ENCODE peak calls at places on chromosome 17, in eight cellular contexts. One of them, this sample, is unnamed.

GRCh38 chr17:72334205-72334604 is 213.4 kb downstream of the SOX9 start:
- DNase-seq in CD4-positive, alpha-beta T cell: no peak
- DNase-seq in lower lobe of right lung: no peak
- DNase-seq in B cell: no peak
- DNase-seq in GM12878: no peak
- DNase-seq in endothelial cell: no peak
- DNase-seq in left ventricle myocardium inferior: no peak
- DNase-seq in fibroblast of pulmonary artery: peak; percentile 44
- DNase-seq in this sample: peak; percentile 82

GRCh38 chr17:10186771-10187425 is 11.5 kb downstream of the GAS7 start:
- DNase-seq in left ventricle myocardium inferior: no peak
- DNase-seq in GM12878: no peak
- DNase-seq in endothelial cell: no peak
- DNase-seq in CD4-positive, alpha-beta T cell: no peak
- DNase-seq in lower lobe of right lung: no peak
- DNase-seq in fibroblast of pulmonary artery: no peak
- DNase-seq in B cell: no peak
- DNase-seq in this sample: no peak

GRCh38 chr17:79370594-79370993 is 240.3 kb downstream of the RBFOX3 start:
- DNase-seq in GM12878: no peak
- DNase-seq in left ventricle myocardium inferior: no peak
- DNase-seq in lower lobe of right lung: no peak
- DNase-seq in CD4-positive, alpha-beta T cell: no peak
- DNase-seq in fibroblast of pulmonary artery: no peak
- DNase-seq in endothelial cell: no peak
- DNase-seq in B cell: no peak
- DNase-seq in this sample: no peak

GRCh38 chr17:76957600-76958464 is 89.6 kb downstream of the MGAT5B start:
- DNase-seq in lower lobe of right lung: no peak
- DNase-seq in left ventricle myocardium inferior: no peak
- DNase-seq in GM12878: no peak
- DNase-seq in B cell: peak; percentile 66
- DNase-seq in fibroblast of pulmonary artery: no peak
- DNase-seq in endothelial cell: no peak
- DNase-seq in CD4-positive, alpha-beta T cell: no peak
- DNase-seq in this sample: peak; percentile 5

GRCh38 chr17:28473542-28473941 is at the start of gene SLC13A2:
- DNase-seq in B cell: no peak
- DNase-seq in CD4-positive, alpha-beta T cell: no peak
- DNase-seq in fibroblast of pulmonary artery: no peak
- DNase-seq in GM12878: no peak
- DNase-seq in endothelial cell: no peak
- DNase-seq in left ventricle myocardium inferior: no peak
- DNase-seq in lower lobe of right lung: no peak
- DNase-seq in this sample: no peak

GRCh38 chr17:34178047-34178446 is 77.0 kb upstream of the CCL2 start:
- DNase-seq in left ventricle myocardium inferior: no peak
- DNase-seq in endothelial cell: no peak
- DNase-seq in B cell: no peak
- DNase-seq in CD4-positive, alpha-beta T cell: no peak
- DNase-seq in lower lobe of right lung: no peak
- DNase-seq in GM12878: no peak
- DNase-seq in fibroblast of pulmonary artery: peak; percentile 39
- DNase-seq in this sample: no peak

GRCh38 chr17:79779088-79779529 is 1.2 kb downstream of the CBX2 start:
- DNase-seq in lower lobe of right lung: peak; percentile 43
- DNase-seq in GM12878: no peak
- DNase-seq in fibroblast of pulmonary artery: no peak
- DNase-seq in endothelial cell: no peak
- DNase-seq in CD4-positive, alpha-beta T cell: no peak
- DNase-seq in B cell: no peak
- DNase-seq in left ventricle myocardium inferior: no peak
- DNase-seq in this sample: no peak

GRCh38 chr17:35210741-35211140 is 16.5 kb upstream of the SLC35G3 start:
- DNase-seq in CD4-positive, alpha-beta T cell: peak; percentile 48
- DNase-seq in B cell: no peak
- DNase-seq in GM12878: no peak
- DNase-seq in endothelial cell: no peak
- DNase-seq in lower lobe of right lung: no peak
- DNase-seq in left ventricle myocardium inferior: no peak
- DNase-seq in fibroblast of pulmonary artery: no peak
- DNase-seq in this sample: no peak

GRCh38 chr17:39205112-39205526 is 5.0 kb downstream of the RPL19 start:
- DNase-seq in CD4-positive, alpha-beta T cell: no peak
- DNase-seq in lower lobe of right lung: no peak
- DNase-seq in fibroblast of pulmonary artery: no peak
- DNase-seq in B cell: no peak
- DNase-seq in GM12878: no peak
- DNase-seq in endothelial cell: no peak
- DNase-seq in left ventricle myocardium inferior: no peak
- DNase-seq in this sample: no peak

GRCh38 chr17:40467281-40467867 is 24.1 kb downstream of the IGFBP4 start:
- DNase-seq in endothelial cell: no peak
- DNase-seq in fibroblast of pulmonary artery: no peak
- DNase-seq in lower lobe of right lung: no peak
- DNase-seq in B cell: no peak
- DNase-seq in GM12878: no peak
- DNase-seq in left ventricle myocardium inferior: no peak
- DNase-seq in CD4-positive, alpha-beta T cell: no peak
- DNase-seq in this sample: no peak

GRCh38 chr17:30336369-30337171 is 2.7 kb upstream of the TMIGD1 start:
- DNase-seq in B cell: peak; percentile 9
- DNase-seq in fibroblast of pulmonary artery: peak; percentile 66
- DNase-seq in left ventricle myocardium inferior: no peak
- DNase-seq in endothelial cell: peak; percentile 20
- DNase-seq in GM12878: no peak
- DNase-seq in CD4-positive, alpha-beta T cell: peak; percentile 14
- DNase-seq in lower lobe of right lung: no peak
- DNase-seq in this sample: peak; percentile 64

GRCh38 chr17:75345514-75346167 is 56.4 kb upstream of the SLC25A19 start:
- DNase-seq in B cell: peak; percentile 66
- DNase-seq in CD4-positive, alpha-beta T cell: peak; percentile 50
- DNase-seq in endothelial cell: no peak
- DNase-seq in fibroblast of pulmonary artery: no peak
- DNase-seq in lower lobe of right lung: no peak
- DNase-seq in left ventricle myocardium inferior: no peak
- DNase-seq in GM12878: peak; percentile 91
- DNase-seq in this sample: no peak

GRCh38 chr17:38871247-38871991 is 1.6 kb downstream of the LASP1 start:
- DNase-seq in CD4-positive, alpha-beta T cell: peak; percentile 68
- DNase-seq in GM12878: peak; percentile 45
- DNase-seq in B cell: no peak
- DNase-seq in lower lobe of right lung: peak; percentile 78
- DNase-seq in fibroblast of pulmonary artery: peak; percentile 71
- DNase-seq in left ventricle myocardium inferior: peak; percentile 50
- DNase-seq in endothelial cell: no peak
- DNase-seq in this sample: peak; percentile 87

GRCh38 chr17:28916302-28916934 is 13.5 kb upstream of the DHRS13 start:
- DNase-seq in GM12878: no peak
- DNase-seq in left ventricle myocardium inferior: no peak
- DNase-seq in fibroblast of pulmonary artery: peak; percentile 64
- DNase-seq in lower lobe of right lung: peak; percentile 55
- DNase-seq in endothelial cell: peak; percentile 31
- DNase-seq in CD4-positive, alpha-beta T cell: peak; percentile 38
- DNase-seq in B cell: no peak
- DNase-seq in this sample: peak; percentile 57

GRCh38 chr17:70168044-70168978 is 1.0 kb upstream of the KCNJ2 start:
- DNase-seq in left ventricle myocardium inferior: peak; percentile 59
- DNase-seq in endothelial cell: peak; percentile 64
- DNase-seq in B cell: peak; percentile 35
- DNase-seq in lower lobe of right lung: peak; percentile 68
- DNase-seq in fibroblast of pulmonary artery: peak; percentile 68
- DNase-seq in GM12878: no peak
- DNase-seq in CD4-positive, alpha-beta T cell: no peak
- DNase-seq in this sample: peak; percentile 67

GRCh38 chr17:9322298-9322697 is 253.3 kb downstream of the STX8 start:
- DNase-seq in lower lobe of right lung: no peak
- DNase-seq in endothelial cell: peak; percentile 26
- DNase-seq in CD4-positive, alpha-beta T cell: no peak
- DNase-seq in B cell: no peak
- DNase-seq in GM12878: no peak
- DNase-seq in left ventricle myocardium inferior: no peak
- DNase-seq in fibroblast of pulmonary artery: no peak
- DNase-seq in this sample: no peak

GRCh38 chr17:77842148-77842905 is 116.2 kb upstream of the TNRC6C start:
- DNase-seq in endothelial cell: no peak
- DNase-seq in B cell: no peak
- DNase-seq in fibroblast of pulmonary artery: peak; percentile 32
- DNase-seq in lower lobe of right lung: peak; percentile 33
- DNase-seq in CD4-positive, alpha-beta T cell: no peak
- DNase-seq in left ventricle myocardium inferior: peak; percentile 8
- DNase-seq in GM12878: no peak
- DNase-seq in this sample: peak; percentile 52

GRCh38 chr17:7156342-7156940 is 22.7 kb downstream of the ASGR1 start:
- DNase-seq in fibroblast of pulmonary artery: no peak
- DNase-seq in lower lobe of right lung: no peak
- DNase-seq in endothelial cell: no peak
- DNase-seq in GM12878: no peak
- DNase-seq in B cell: no peak
- DNase-seq in left ventricle myocardium inferior: no peak
- DNase-seq in CD4-positive, alpha-beta T cell: no peak
- DNase-seq in this sample: peak; percentile 29

DNA sequence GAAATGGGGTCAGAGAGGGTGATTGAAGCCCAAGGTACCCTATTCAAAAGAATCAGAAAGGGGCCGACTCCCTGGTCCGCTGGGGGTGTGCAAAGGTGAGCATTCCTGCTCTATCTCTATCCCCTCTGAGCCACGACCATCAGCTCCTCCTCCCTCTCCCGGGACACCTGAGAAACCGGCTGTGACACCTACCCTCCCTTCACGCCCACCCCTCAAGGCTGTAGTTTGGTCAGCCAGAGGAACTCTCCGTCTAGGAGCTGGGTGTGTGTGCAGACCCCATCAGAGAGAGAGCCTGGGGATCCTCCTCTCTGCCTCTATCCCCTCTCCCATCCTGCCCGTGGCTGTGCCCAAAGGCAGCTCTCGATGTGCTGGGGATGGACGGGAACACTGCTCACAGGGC is 27.6 kb upstream of the DLX4 start:
- DNase-seq in left ventricle myocardium inferior: no peak
- DNase-seq in B cell: no peak
- DNase-seq in lower lobe of right lung: no peak
- DNase-seq in fibroblast of pulmonary artery: no peak
- DNase-seq in GM12878: no peak
- DNase-seq in CD4-positive, alpha-beta T cell: no peak
- DNase-seq in endothelial cell: no peak
- DNase-seq in this sample: no peak
- TF ChIP-seq CTCF in left ventricle myocardium inferior: no peak
- TF ChIP-seq CTCF in B cell: no peak
- TF ChIP-seq CTCF in lower lobe of right lung: no peak
- TF ChIP-seq CTCF in fibroblast of pulmonary artery: no peak
- TF ChIP-seq CTCF in GM12878: no peak
- TF ChIP-seq CTCF in CD4-positive, alpha-beta T cell: no peak
- TF ChIP-seq CTCF in endothelial cell: no peak
- TF ChIP-seq CTCF in this sample: no peak

GRCh38 chr17:65053354-65053881 is 3.1 kb downstream of the GNA13 start:
- DNase-seq in endothelial cell: no peak
- DNase-seq in lower lobe of right lung: no peak
- DNase-seq in fibroblast of pulmonary artery: no peak
- DNase-seq in CD4-positive, alpha-beta T cell: no peak
- DNase-seq in GM12878: no peak
- DNase-seq in left ventricle myocardium inferior: no peak
- DNase-seq in B cell: no peak
- DNase-seq in this sample: no peak
- TF ChIP-seq CTCF in endothelial cell: no peak
- TF ChIP-seq CTCF in lower lobe of right lung: no peak
- TF ChIP-seq CTCF in fibroblast of pulmonary artery: no peak
- TF ChIP-seq CTCF in CD4-positive, alpha-beta T cell: no peak
- TF ChIP-seq CTCF in GM12878: no peak
- TF ChIP-seq CTCF in left ventricle myocardium inferior: no peak
- TF ChIP-seq CTCF in B cell: no peak
- TF ChIP-seq CTCF in this sample: no peak

GRCh38 chr17:82246040-82246364 is 17.2 kb downstream of the SLC16A3 start:
- DNase-seq in lower lobe of right lung: no peak
- DNase-seq in GM12878: no peak
- DNase-seq in left ventricle myocardium inferior: no peak
- DNase-seq in fibroblast of pulmonary artery: no peak
- DNase-seq in endothelial cell: no peak
- DNase-seq in B cell: peak; percentile 23
- DNase-seq in CD4-positive, alpha-beta T cell: no peak
- DNase-seq in this sample: no peak
- TF ChIP-seq CTCF in lower lobe of right lung: no peak
- TF ChIP-seq CTCF in GM12878: no peak
- TF ChIP-seq CTCF in left ventricle myocardium inferior: no peak
- TF ChIP-seq CTCF in fibroblast of pulmonary artery: no peak
- TF ChIP-seq CTCF in endothelial cell: no peak
- TF ChIP-seq CTCF in B cell: no peak
- TF ChIP-seq CTCF in CD4-positive, alpha-beta T cell: no peak
- TF ChIP-seq CTCF in this sample: no peak

GRCh38 chr17:50778988-50779387 is 11.7 kb upstream of the ANKRD40CL start:
- DNase-seq in left ventricle myocardium inferior: no peak
- DNase-seq in lower lobe of right lung: no peak
- DNase-seq in CD4-positive, alpha-beta T cell: no peak
- DNase-seq in endothelial cell: no peak
- DNase-seq in GM12878: no peak
- DNase-seq in B cell: no peak
- DNase-seq in fibroblast of pulmonary artery: no peak
- DNase-seq in this sample: no peak

GRCh38 chr17:50778471-50778870 is 11.2 kb upstream of the ANKRD40CL start:
- DNase-seq in fibroblast of pulmonary artery: no peak
- DNase-seq in CD4-positive, alpha-beta T cell: no peak
- DNase-seq in endothelial cell: no peak
- DNase-seq in B cell: no peak
- DNase-seq in lower lobe of right lung: no peak
- DNase-seq in GM12878: no peak
- DNase-seq in left ventricle myocardium inferior: no peak
- DNase-seq in this sample: no peak

GRCh38 chr17:50781167-50781566 is 13.8 kb upstream of the ANKRD40CL start:
- DNase-seq in left ventricle myocardium inferior: no peak
- DNase-seq in B cell: no peak
- DNase-seq in GM12878: no peak
- DNase-seq in fibroblast of pulmonary artery: no peak
- DNase-seq in lower lobe of right lung: no peak
- DNase-seq in endothelial cell: no peak
- DNase-seq in CD4-positive, alpha-beta T cell: no peak
- DNase-seq in this sample: no peak

GRCh38 chr17:50783193-50783660 is 15.9 kb upstream of the ANKRD40CL start:
- DNase-seq in fibroblast of pulmonary artery: peak; percentile 91
- DNase-seq in endothelial cell: peak; percentile 93
- DNase-seq in B cell: peak; percentile 88
- DNase-seq in lower lobe of right lung: peak; percentile 90
- DNase-seq in CD4-positive, alpha-beta T cell: peak; percentile 73
- DNase-seq in left ventricle myocardium inferior: peak; percentile 84
- DNase-seq in GM12878: peak; percentile 31
- DNase-seq in this sample: peak; percentile 86

DNA sequence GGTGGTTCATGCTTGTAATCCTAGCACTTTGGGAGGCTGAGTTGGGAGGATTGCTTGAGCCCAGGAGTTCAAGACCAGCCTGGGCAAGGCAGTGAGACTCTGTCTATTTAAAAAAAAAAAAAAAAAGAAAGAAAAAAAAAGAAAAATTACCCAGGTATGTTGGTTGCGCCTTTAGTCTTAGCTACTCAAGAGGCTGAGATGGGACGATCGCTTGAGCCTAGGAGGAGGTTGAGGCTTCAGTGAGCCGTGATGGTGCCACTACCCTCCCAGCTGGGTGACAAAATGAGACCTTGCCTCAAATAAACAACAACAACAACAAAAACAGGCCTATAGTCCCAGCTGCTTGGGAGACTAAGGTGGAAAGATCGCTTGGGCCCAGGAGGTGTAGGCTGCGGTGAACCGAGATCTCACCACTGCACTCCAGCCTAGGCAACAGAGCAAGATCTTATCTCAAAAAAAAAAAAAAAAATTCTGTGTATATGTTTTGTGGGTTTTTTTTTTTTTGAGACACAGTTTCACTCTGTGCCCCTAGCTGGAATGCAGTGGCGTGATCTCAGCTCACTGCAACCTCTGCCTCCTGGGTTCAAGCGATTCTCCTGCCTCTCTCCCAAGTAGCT is 12.5 kb upstream of the ANKRD40CL start:
- DNase-seq in GM12878: no peak
- DNase-seq in left ventricle myocardium inferior: no peak
- DNase-seq in fibroblast of pulmonary artery: no peak
- DNase-seq in B cell: no peak
- DNase-seq in CD4-positive, alpha-beta T cell: peak; percentile 39
- DNase-seq in endothelial cell: no peak
- DNase-seq in lower lobe of right lung: no peak
- DNase-seq in this sample: no peak
- TF ChIP-seq CTCF in GM12878: no peak
- TF ChIP-seq CTCF in left ventricle myocardium inferior: no peak
- TF ChIP-seq CTCF in fibroblast of pulmonary artery: no peak
- TF ChIP-seq CTCF in B cell: no peak
- TF ChIP-seq CTCF in CD4-positive, alpha-beta T cell: no peak
- TF ChIP-seq CTCF in endothelial cell: no peak
- TF ChIP-seq CTCF in lower lobe of right lung: no peak
- TF ChIP-seq CTCF in this sample: no peak